ENCODE peak calls at places on chromosomes 11 and 22, in five cellular contexts. One of them, this sample, is unnamed.

GRCh38 chr11:45238724-45239123 is 47.4 kb downstream of the SYT13 start:
- DNase-seq in HCEC 1CT: peak; percentile 15
- DNase-seq in AML-193: no peak
- DNase-seq in adipocyte: peak; percentile 64
- DNase-seq in H4: no peak
- DNase-seq in this sample: peak; percentile 35

GRCh38 chr11:57251491-57252104 is 14.5 kb upstream of the APLNR start:
- DNase-seq in HCEC 1CT: no peak
- DNase-seq in AML-193: no peak
- DNase-seq in adipocyte: peak; percentile 50
- DNase-seq in H4: peak; percentile 29
- DNase-seq in this sample: no peak

GRCh38 chr22:17260950-17261349 is 41.7 kb upstream of the ADA2 start:
- DNase-seq in HCEC 1CT: no peak
- DNase-seq in AML-193: no peak
- DNase-seq in adipocyte: no peak
- DNase-seq in H4: no peak
- DNase-seq in this sample: no peak

GRCh38 chr11:98568011-98568410 is 452.7 kb upstream of the CNTN5 start:
- DNase-seq in HCEC 1CT: no peak
- DNase-seq in AML-193: no peak
- DNase-seq in adipocyte: peak; percentile 3
- DNase-seq in H4: no peak
- DNase-seq in this sample: peak; percentile 23

GRCh38 chr22:17228725-17229126 is 9.5 kb upstream of the ADA2 start:
- DNase-seq in HCEC 1CT: no peak
- DNase-seq in AML-193: no peak
- DNase-seq in adipocyte: no peak
- DNase-seq in H4: no peak
- DNase-seq in this sample: no peak

GRCh38 chr11:19966435-19966834 is 193.8 kb downstream of the DBX1 start:
- DNase-seq in HCEC 1CT: no peak
- DNase-seq in AML-193: no peak
- DNase-seq in adipocyte: no peak
- DNase-seq in H4: no peak
- DNase-seq in this sample: no peak

GRCh38 chr11:107666911-107667568 is 44.8 kb downstream of the SLN start:
- DNase-seq in HCEC 1CT: no peak
- DNase-seq in AML-193: no peak
- DNase-seq in adipocyte: no peak
- DNase-seq in H4: no peak
- DNase-seq in this sample: no peak

GRCh38 chr11:70764356-70764905 is 366.1 kb downstream of the CTTN start:
- DNase-seq in HCEC 1CT: no peak
- DNase-seq in AML-193: no peak
- DNase-seq in adipocyte: no peak
- DNase-seq in H4: no peak
- DNase-seq in this sample: no peak

GRCh38 chr22:40567106-40567505 is 69.4 kb downstream of the MRTFA start:
- DNase-seq in HCEC 1CT: peak; percentile 28
- DNase-seq in AML-193: no peak
- DNase-seq in adipocyte: peak; percentile 32
- DNase-seq in H4: no peak
- DNase-seq in this sample: peak; percentile 42

GRCh38 chr22:30705710-30706651 is 11.3 kb downstream of the OSBP2 start:
- DNase-seq in HCEC 1CT: peak; percentile 63
- DNase-seq in AML-193: no peak
- DNase-seq in adipocyte: peak; percentile 54
- DNase-seq in H4: peak; percentile 34
- DNase-seq in this sample: peak; percentile 62

This sample was measured in ELR.